ENCODE peak calls at places on chromosomes 11 and 22, in seven cellular contexts. Y, H, J, C, Z, X and P are unnamed samples.

GRCh38 chr22:36211237-36211881 is 9.8 kb upstream of the APOL4 start:
- DNase-seq in Y (no peak), H (no peak), Z (no peak), X (peak; percentile 18), J (no peak), C (no peak), P (no peak)

GRCh38 chr11:13836666-13837065 is 125.9 kb upstream of the SPON1 start:
- DNase-seq in H (no peak), C (no peak), Y (no peak), Z (no peak), X (no peak), J (no peak), P (no peak)

GRCh38 chr11:82261367-82261766 is 472.3 kb downstream of the FAM181B start:
- DNase-seq in C (no peak), Z (no peak), X (no peak), H (no peak), Y (no peak), J (no peak), P (no peak)

GRCh38 chr11:106466441-106467190 is 389.2 kb downstream of the AASDHPPT start:
- DNase-seq in H (no peak), C (no peak), X (peak; percentile 17), J (peak; percentile 32), Z (no peak), Y (no peak), P (no peak)

GRCh38 chr11:28525636-28526405 is 417.6 kb downstream of the METTL15 start:
- DNase-seq in J (no peak), C (no peak), H (no peak), X (no peak), Z (no peak), Y (no peak), P (no peak)

GRCh38 chr11:12193515-12194336 is 83.3 kb downstream of the MICAL2 start:
- DNase-seq in C (no peak), J (no peak), H (no peak), Y (no peak), X (no peak), Z (peak; percentile 43), P (no peak)

GRCh38 chr22:48741540-48741939 is 1086.1 kb downstream of the BRD1 start:
- DNase-seq in C (no peak), Z (peak; percentile 35), J (no peak), X (no peak), Y (no peak), H (no peak), P (no peak)

GRCh38 chr11:60118333-60118732 is 29.9 kb downstream of the MS4A2 start:
- DNase-seq in J (no peak), Y (no peak), X (no peak), C (no peak), H (no peak), Z (no peak), P (no peak)

GRCh38 chr11:1401656-1402221 is 12.0 kb downstream of the BRSK2 start:
- DNase-seq in Z (no peak), H (no peak), Y (peak; percentile 79), C (peak; percentile 62), J (no peak), X (no peak), P (peak; percentile 66)

GRCh38 chr11:19595840-19596751 is 116.5 kb upstream of the NAV2 start:
- DNase-seq in H (no peak), Z (peak; percentile 96), X (peak; percentile 62), C (no peak), J (peak; percentile 61), Y (no peak), P (peak; percentile 25)

GRCh38 chr11:72716291-72716690 is 35.9 kb downstream of the ARAP1 start:
- DNase-seq in C (no peak), H (no peak), X (no peak), J (no peak), Y (no peak), Z (no peak), P (no peak)

GRCh38 chr11:72808415-72808814 is 5.8 kb upstream of the ATG16L2 start:
- DNase-seq in X (no peak), Z (no peak), Y (no peak), H (no peak), C (no peak), J (no peak), P (no peak)

GRCh38 chr11:35087648-35088047 is 51.3 kb upstream of the CD44 start:
- DNase-seq in Z (no peak), C (no peak), Y (no peak), H (no peak), J (no peak), X (no peak), P (no peak)

GRCh38 chr22:37990302-37990701 is 5.9 kb upstream of the SOX10 start:
- DNase-seq in Y (no peak), Z (no peak), X (no peak), H (no peak), J (no peak), C (no peak), P (no peak)

GRCh38 chr11:66216911-66217310 is 51.5 kb upstream of the RAB1B start:
- DNase-seq in X (no peak), Y (no peak), C (no peak), Z (peak; percentile 21), J (no peak), H (no peak), P (no peak)

GRCh38 chr11:9143726-9144125 is 52.3 kb upstream of the SCUBE2 start:
- DNase-seq in C (no peak), H (no peak), X (no peak), Z (no peak), Y (no peak), J (no peak), P (no peak)

GRCh38 chr22:27437570-27437969 is 364.0 kb downstream of the MN1 start:
- DNase-seq in J (no peak), Y (no peak), Z (no peak), C (no peak), H (no peak), X (no peak), P (no peak)

GRCh38 chr11:78926633-78927347 is 352.1 kb upstream of the NARS2 start:
- DNase-seq in X (no peak), C (no peak), Z (no peak), Y (no peak), J (no peak), H (no peak), P (no peak)

GRCh38 chr22:49021097-49021925 is 806.4 kb downstream of the BRD1 start:
- DNase-seq in J (no peak), H (no peak), X (no peak), C (no peak), Z (peak; percentile 70), Y (no peak), P (no peak)